ENCODE peak calls at places on chromosomes 6 and 20, in seven cellular contexts. U, F, Z, R, K, E and L are unnamed samples.

GRCh38 chr6:105191351-105191750 is 11.5 kb upstream of the POPDC3 start:
- DNase-seq in U (no peak), E (no peak), K (no peak), Z (peak), F (no peak), R (no peak), L (no peak)

GRCh38 chr6:36422714-36423100 is 19.9 kb downstream of the PXT1 start:
- DNase-seq in U (no peak), Z (no peak), K (no peak), F (no peak), E (no peak), R (no peak), L (no peak)

GRCh38 chr6:140858381-140858971 is 1274.2 kb upstream of the GJE1 start:
- DNase-seq in E (no peak), K (no peak), F (no peak), R (no peak), U (no peak), Z (peak), L (no peak)

GRCh38 chr6:5271926-5272325 is 10.6 kb downstream of the FARS2 start:
- DNase-seq in Z (no peak), E (no peak), F (no peak), K (no peak), U (no peak), R (no peak), L (no peak)

GRCh38 chr6:109081516-109081915 is 13.1 kb downstream of the SESN1 start:
- DNase-seq in U (no peak), E (no peak), R (no peak), K (no peak), F (no peak), Z (no peak), L (no peak)

GRCh38 chr20:15703171-15703911 is 869.9 kb downstream of the KIF16B start:
- DNase-seq in Z (peak), U (no peak), K (no peak), E (no peak), F (no peak), R (no peak), L (peak)

GRCh38 chr6:151695181-151695580 is 112.3 kb upstream of the ESR1 start:
- DNase-seq in Z (no peak), U (no peak), E (no peak), K (no peak), R (no peak), F (no peak), L (no peak)

GRCh38 chr6:28876702-28877101 is 47.1 kb downstream of the TRIM27 start:
- DNase-seq in F (no peak), K (no peak), U (no peak), R (no peak), E (no peak), Z (no peak), L (no peak)

GRCh38 chr6:143059616-143060353 is 904 bp upstream of the AIG1 start:
- DNase-seq in Z (peak), E (no peak), R (no peak), K (no peak), F (peak), U (no peak), L (peak)

GRCh38 chr6:107493158-107494057 is 3.5 kb downstream of the SOBP start:
- DNase-seq in F (no peak), R (no peak), U (peak), Z (peak), E (no peak), K (no peak), L (peak)

GRCh38 chr6:109212683-109213082 is 117.4 kb downstream of the CEP57L1 start:
- DNase-seq in K (no peak), E (no peak), R (no peak), F (no peak), Z (no peak), U (no peak), L (no peak)

GRCh38 chr6:101832371-101832770 is 438.9 kb downstream of the GRIK2 start:
- DNase-seq in E (no peak), Z (no peak), F (no peak), R (no peak), K (no peak), U (no peak), L (no peak)

DNA sequence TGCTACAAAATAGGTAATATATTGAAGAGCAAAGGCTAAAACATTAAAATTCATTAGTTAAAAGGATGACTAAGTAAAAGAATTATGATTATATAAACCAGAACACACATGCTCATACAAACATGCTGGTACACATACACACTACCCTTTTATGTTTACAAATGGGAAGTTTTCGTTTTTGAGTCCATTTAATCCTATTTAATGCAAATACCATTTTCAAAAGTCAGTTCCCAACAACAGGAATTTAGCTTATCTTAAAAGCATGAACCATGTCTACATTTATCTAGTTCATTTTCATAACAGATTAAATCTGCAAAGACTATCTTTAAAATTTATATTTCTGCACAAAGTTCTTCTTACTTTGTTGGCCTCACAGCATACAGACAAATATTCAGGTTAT is 42.5 kb downstream of the MAN1A1 start:
- DNase-seq in U (no peak), K (no peak), F (no peak), R (no peak), Z (no peak), E (no peak), L (no peak)
- H3K4me3 ChIP-seq in U (no peak), K (no peak), F (no peak), R (no peak), Z (no peak), E (no peak), L (no peak)

GRCh38 chr6:30155522-30156261 is 5.3 kb downstream of the TRIM10 start:
- DNase-seq in Z (peak), R (no peak), E (no peak), K (no peak), U (no peak), F (no peak), L (no peak)
- H3K4me3 ChIP-seq in Z (no peak), R (no peak), E (no peak), K (no peak), U (no peak), F (no peak), L (no peak)

GRCh38 chr6:11225990-11226389 is 6.5 kb downstream of the NEDD9 start:
- DNase-seq in U (no peak), E (no peak), K (no peak), Z (no peak), F (no peak), R (no peak), L (peak)
- H3K4me3 ChIP-seq in U (no peak), E (no peak), K (no peak), Z (no peak), F (no peak), R (no peak), L (no peak)

DNA sequence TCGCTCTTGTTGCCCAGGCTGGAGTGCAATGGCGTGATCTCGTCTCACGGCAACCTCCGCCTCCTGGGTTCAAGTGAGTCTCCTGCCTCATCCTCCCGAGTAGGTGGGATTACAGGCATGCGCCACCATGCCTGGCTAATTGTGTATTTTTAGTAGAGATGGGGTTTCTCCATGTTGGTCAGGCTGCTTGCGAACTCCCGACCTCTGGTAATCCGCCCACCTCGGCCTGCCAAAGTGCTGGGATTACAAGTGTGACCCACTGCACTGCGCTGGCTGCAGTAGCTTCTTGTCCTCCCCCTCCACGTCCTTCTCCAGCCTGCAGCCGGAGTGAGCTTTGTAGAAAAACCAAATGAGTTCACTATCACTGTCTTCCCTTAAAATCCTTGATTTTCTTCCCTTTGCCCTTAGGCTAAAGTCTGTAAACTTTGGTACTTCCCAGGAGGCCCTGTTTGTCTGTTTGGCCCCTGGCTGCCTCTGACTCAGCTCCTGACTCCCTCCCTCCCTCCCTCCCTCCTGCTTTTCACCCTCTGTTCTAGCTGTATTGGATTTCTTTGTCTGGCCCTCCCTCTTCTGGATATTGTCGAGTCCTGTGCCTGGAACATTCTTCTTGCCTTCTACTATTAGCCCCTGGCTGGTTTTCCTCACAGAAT is 12.9 kb downstream of the PARD6B start:
- DNase-seq in U (no peak), R (no peak), K (peak), Z (peak), F (no peak), E (peak), L (peak)
- H3K4me3 ChIP-seq in U (no peak), R (no peak), K (no peak), Z (no peak), F (no peak), E (no peak), L (no peak)

GRCh38 chr6:6384520-6384919 is 64.1 kb upstream of the F13A1 start:
- DNase-seq in K (no peak), E (no peak), F (no peak), R (no peak), Z (no peak), U (no peak), L (no peak)
- H3K4me3 ChIP-seq in K (no peak), E (no peak), F (no peak), R (no peak), Z (no peak), U (no peak), L (no peak)